ENCODE peak calls at places on chromosomes 1 and 21, in eight cellular contexts. O is bronchial epithelial cell; H is epithelial cell of esophagus; A is A549; F is astrocyte; X is brain microvascular endothelial cell; E is CD4-positive, CD25-positive, alpha-beta regulatory T cell; L is IMR-90. Y is an unnamed sample.

GRCh38 chr1:225508538-225509375 is 80.9 kb upstream of the LBR start:
- DNase-seq in O (peak), H (peak), L (peak), X (peak), F (peak), A (peak), E (no peak), Y (peak)

GRCh38 chr1:151047591-151047924 is at the start of gene C1orf56:
- DNase-seq in L (peak), O (peak), E (peak), A (peak), H (peak), X (no peak), F (peak), Y (no peak)

GRCh38 chr1:2525896-2526823 is at the start of gene PANK4:
- DNase-seq in L (peak), H (peak), A (peak), X (peak), O (peak), F (peak), E (peak), Y (no peak)

GRCh38 chr1:41152622-41153044 is 89.5 kb downstream of the SCMH1 start:
- DNase-seq in E (no peak), L (peak), O (peak), H (peak), F (peak), X (peak), A (peak), Y (peak)

GRCh38 chr1:119646521-119647227 is 1.4 kb downstream of the ZNF697 start:
- DNase-seq in H (peak), F (peak), L (peak), A (no peak), O (peak), E (no peak), X (peak), Y (no peak)

GRCh38 chr1:44609412-44609767 is 64.9 kb downstream of the TMEM53 start:
- DNase-seq in F (no peak), E (peak), A (peak), L (peak), X (peak), O (peak), H (peak), Y (no peak)

GRCh38 chr1:42319871-42320484 is 15.1 kb downstream of the FOXJ3 start:
- DNase-seq in E (no peak), A (no peak), L (no peak), X (no peak), H (no peak), F (no peak), O (no peak), Y (no peak)

GRCh38 chr1:193325771-193326170 is 139.4 kb upstream of the B3GALT2 start:
- DNase-seq in A (no peak), X (no peak), L (peak), O (no peak), E (no peak), F (peak), H (no peak), Y (no peak)

GRCh38 chr1:38500891-38501290 is 358.7 kb downstream of the RRAGC start:
- DNase-seq in A (no peak), X (no peak), O (no peak), F (no peak), H (no peak), E (no peak), L (no peak), Y (no peak)

GRCh38 chr1:154474802-154475201 is 27.2 kb upstream of the TDRD10 start:
- DNase-seq in F (peak), E (no peak), A (peak), O (peak), H (peak), X (peak), L (peak), Y (peak)

GRCh38 chr1:211332036-211332616 is 5.5 kb downstream of the TRAF5 start:
- DNase-seq in F (no peak), A (no peak), H (peak), E (no peak), O (no peak), X (no peak), L (no peak), Y (no peak)

GRCh38 chr1:60621524-60621923 is 460.8 kb upstream of the NFIA start:
- DNase-seq in E (no peak), A (no peak), H (no peak), F (peak), L (no peak), O (no peak), X (peak), Y (no peak)

GRCh38 chr1:160058087-160058486 is 11.9 kb downstream of the KCNJ10 start:
- DNase-seq in F (no peak), X (no peak), H (peak), E (no peak), L (no peak), A (no peak), O (peak), Y (no peak)

GRCh38 chr1:160052943-160053342 is 17.0 kb downstream of the KCNJ10 start:
- DNase-seq in L (no peak), O (no peak), A (no peak), E (no peak), X (no peak), H (no peak), F (no peak), Y (no peak)

GRCh38 chr1:160050619-160051018 is 18.8 kb upstream of the PIGM start:
- DNase-seq in X (no peak), F (no peak), A (no peak), H (no peak), L (no peak), E (no peak), O (no peak), Y (no peak)

GRCh38 chr1:160056648-160057169 is 13.3 kb downstream of the KCNJ10 start:
- DNase-seq in A (no peak), L (no peak), O (no peak), F (no peak), H (no peak), X (no peak), E (no peak), Y (no peak)

GRCh38 chr1:160053548-160054365 is 16.2 kb downstream of the KCNJ10 start:
- DNase-seq in H (no peak), E (no peak), L (no peak), F (no peak), X (no peak), A (no peak), O (no peak), Y (no peak)
- H3K4me3 ChIP-seq in H (no peak), E (no peak), L (no peak), F (no peak), X (no peak), A (no peak), O (no peak), Y (no peak)

DNA sequence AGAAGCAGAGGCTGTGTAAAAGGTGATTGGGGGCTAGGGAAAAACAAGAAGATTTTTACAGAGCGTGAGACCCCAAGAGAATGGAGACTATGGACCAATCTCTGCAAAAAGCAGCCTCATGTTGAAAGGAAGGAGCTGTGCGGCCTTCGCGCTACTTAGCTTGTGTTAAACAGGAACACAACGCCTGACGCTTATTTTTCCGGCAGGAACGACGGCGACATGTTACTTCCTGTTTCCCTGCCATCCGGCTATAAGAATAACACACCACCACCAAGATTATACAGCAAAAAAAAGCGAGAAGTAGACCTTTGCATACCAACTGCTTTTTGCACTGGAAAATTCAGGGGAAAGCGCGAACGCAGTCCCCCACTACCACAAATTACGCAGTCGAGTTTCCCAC is 272.7 kb downstream of the FAM72C start:
- DNase-seq in F (no peak), E (no peak), L (no peak), O (no peak), A (no peak), X (no peak), H (no peak), Y (no peak)
- H3K4me3 ChIP-seq in F (no peak), E (no peak), L (no peak), O (no peak), A (no peak), X (no peak), H (no peak), Y (no peak)

DNA sequence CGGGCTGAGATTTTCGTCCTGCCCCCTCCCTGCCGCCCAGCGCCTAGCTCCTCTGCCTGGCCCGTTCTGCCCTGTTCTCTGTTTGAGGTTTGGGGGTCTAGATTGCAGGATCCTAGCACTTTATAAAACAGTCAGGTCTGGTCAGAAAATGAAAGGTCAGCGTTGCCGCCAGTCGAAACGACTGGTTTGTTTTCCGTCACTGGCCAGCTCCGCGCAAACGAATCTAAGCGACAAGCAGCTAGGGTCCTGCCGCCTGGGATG is 4.4 kb downstream of the GFI1 start:
- DNase-seq in H (no peak), O (no peak), E (no peak), A (no peak), F (no peak), X (no peak), L (no peak), Y (no peak)
- H3K4me3 ChIP-seq in H (no peak), O (no peak), E (peak), A (peak), F (no peak), X (peak), L (no peak), Y (no peak)

GRCh38 chr1:23555949-23556640 is 3.2 kb downstream of the ID3 start:
- DNase-seq in H (peak), E (no peak), O (peak), X (peak), L (peak), F (peak), A (peak), Y (peak)

GRCh38 chr1:23556661-23557470 is 2.4 kb downstream of the ID3 start:
- DNase-seq in E (no peak), X (peak), A (peak), L (peak), O (peak), F (no peak), H (peak), Y (peak)

GRCh38 chr1:23554481-23555224 is 4.6 kb downstream of the ID3 start:
- DNase-seq in E (peak), H (peak), X (peak), O (peak), L (peak), A (peak), F (peak), Y (no peak)

GRCh38 chr1:23553896-23554480 is 5.3 kb downstream of the ID3 start:
- DNase-seq in H (no peak), O (no peak), A (no peak), F (no peak), L (no peak), X (no peak), E (no peak), Y (no peak)

GRCh38 chr1:23555225-23555801 is 4.0 kb downstream of the ID3 start:
- DNase-seq in O (peak), A (peak), H (no peak), L (peak), F (peak), E (no peak), X (peak), Y (no peak)
- H3K4me3 ChIP-seq in O (peak), A (peak), H (peak), L (peak), F (peak), E (peak), X (peak), Y (peak)

DNA sequence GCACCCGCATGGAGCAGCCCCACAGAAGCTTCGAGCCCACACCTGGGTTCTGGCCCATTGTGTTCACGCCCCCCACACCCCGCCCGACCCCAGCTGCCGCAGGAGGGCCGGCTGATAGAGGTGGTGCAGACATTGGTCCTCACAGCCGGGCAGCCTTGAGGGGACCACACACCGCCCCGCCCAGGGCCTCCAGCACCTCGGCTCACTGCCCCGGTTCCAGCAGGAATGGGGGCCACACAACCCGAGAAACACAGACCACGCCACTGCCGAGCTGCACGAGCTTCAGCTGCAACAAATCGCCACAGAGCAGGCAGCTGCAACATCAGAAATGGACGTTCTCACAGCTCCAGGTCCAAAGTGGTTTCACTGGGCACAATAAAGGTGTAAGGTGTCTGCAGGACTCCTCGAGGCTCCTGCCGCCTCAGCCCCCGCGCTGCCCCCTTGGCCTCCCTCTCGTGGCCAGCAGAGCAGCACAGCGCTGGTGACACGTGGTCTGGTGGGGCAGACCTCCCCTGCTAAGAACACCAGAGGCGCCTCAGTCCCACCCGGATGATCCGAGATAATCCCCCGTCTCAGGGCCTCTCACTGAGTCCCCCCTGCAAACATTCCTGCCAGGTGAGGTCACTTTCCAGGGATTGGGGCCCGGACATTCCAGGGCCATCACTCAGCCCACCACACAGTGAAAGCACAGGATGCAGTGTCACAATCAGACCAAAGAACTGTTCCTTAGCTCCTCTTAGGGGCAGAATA is 62.3 kb upstream of the ADARB1 start:
- DNase-seq in F (peak), H (peak), L (peak), A (peak), X (peak), O (peak), E (no peak), Y (peak)
- H3K4me3 ChIP-seq in F (no peak), H (no peak), L (no peak), A (no peak), X (no peak), O (no peak), E (no peak), Y (no peak)

DNA sequence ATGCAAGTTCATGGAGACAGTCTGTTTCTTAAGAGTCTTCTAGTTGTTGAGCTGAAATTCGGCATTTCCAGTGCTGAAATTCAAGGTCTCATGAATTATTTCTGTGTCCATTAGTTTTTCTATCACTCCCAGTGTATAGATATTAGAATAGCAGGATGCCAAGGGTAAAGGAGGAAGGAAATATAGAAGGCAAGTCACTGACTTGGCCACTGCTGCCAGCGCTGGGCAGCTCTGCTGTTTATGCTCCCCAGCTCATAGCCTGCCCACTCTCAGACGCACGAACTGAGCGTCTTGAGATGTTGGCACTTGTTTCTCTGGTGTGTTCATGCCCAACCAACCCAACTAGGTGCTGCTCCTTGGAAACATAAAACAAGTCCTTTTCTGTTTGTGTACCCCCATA is 110.1 kb downstream of the SLC45A1 start:
- DNase-seq in A (no peak), E (no peak), F (no peak), O (no peak), H (no peak), X (no peak), L (no peak), Y (no peak)
- H3K4me3 ChIP-seq in A (no peak), E (peak), F (no peak), O (no peak), H (no peak), X (no peak), L (no peak), Y (no peak)

Y was measured in BJ.